ENCODE peak calls at places on chromosomes 6 and 20, in seven cellular contexts. One of them, this sample, is unnamed.

GRCh38 chr20:52972190-52972937 is at the start of gene TSHZ2:
- DNase-seq in IMR-90: peak; percentile 1
- DNase-seq in AG04450: no peak
- DNase-seq in body of pancreas: peak; percentile 61
- DNase-seq in naive thymus-derived CD4-positive, alpha-beta T cell: peak; percentile 75
- DNase-seq in heart left ventricle: peak; percentile 43
- DNase-seq in Panc1: no peak
- DNase-seq in this sample: no peak

GRCh38 chr6:121247386-121247785 is 86.9 kb downstream of the TBC1D32 start:
- DNase-seq in Panc1: no peak
- DNase-seq in body of pancreas: no peak
- DNase-seq in heart left ventricle: no peak
- DNase-seq in naive thymus-derived CD4-positive, alpha-beta T cell: no peak
- DNase-seq in IMR-90: peak; percentile 80
- DNase-seq in AG04450: no peak
- DNase-seq in this sample: no peak

GRCh38 chr6:157592566-157592965 is 211.6 kb downstream of the ZDHHC14 start:
- DNase-seq in body of pancreas: no peak
- DNase-seq in IMR-90: no peak
- DNase-seq in Panc1: no peak
- DNase-seq in AG04450: no peak
- DNase-seq in heart left ventricle: no peak
- DNase-seq in naive thymus-derived CD4-positive, alpha-beta T cell: no peak
- DNase-seq in this sample: no peak

GRCh38 chr6:158703840-158704822 is 54.3 kb downstream of the SYTL3 start:
- DNase-seq in Panc1: peak; percentile 43
- DNase-seq in AG04450: no peak
- DNase-seq in IMR-90: peak; percentile 28
- DNase-seq in body of pancreas: peak; percentile 81
- DNase-seq in naive thymus-derived CD4-positive, alpha-beta T cell: peak; percentile 55
- DNase-seq in heart left ventricle: peak; percentile 84
- DNase-seq in this sample: peak; percentile 57

GRCh38 chr6:75126518-75126917 is 79.3 kb downstream of the COL12A1 start:
- DNase-seq in naive thymus-derived CD4-positive, alpha-beta T cell: no peak
- DNase-seq in heart left ventricle: no peak
- DNase-seq in Panc1: no peak
- DNase-seq in IMR-90: no peak
- DNase-seq in AG04450: no peak
- DNase-seq in body of pancreas: no peak
- DNase-seq in this sample: no peak

GRCh38 chr20:57225830-57226229 is 40.6 kb downstream of the BMP7 start:
- DNase-seq in AG04450: no peak
- DNase-seq in body of pancreas: no peak
- DNase-seq in naive thymus-derived CD4-positive, alpha-beta T cell: no peak
- DNase-seq in IMR-90: no peak
- DNase-seq in Panc1: no peak
- DNase-seq in heart left ventricle: no peak
- DNase-seq in this sample: no peak

GRCh38 chr20:38859070-38859690 is 53.7 kb downstream of the PPP1R16B start:
- DNase-seq in IMR-90: no peak
- DNase-seq in heart left ventricle: no peak
- DNase-seq in AG04450: no peak
- DNase-seq in Panc1: no peak
- DNase-seq in body of pancreas: no peak
- DNase-seq in naive thymus-derived CD4-positive, alpha-beta T cell: no peak
- DNase-seq in this sample: no peak

GRCh38 chr20:60113024-60113724 is 155.0 kb downstream of the CDH26 start:
- DNase-seq in IMR-90: no peak
- DNase-seq in AG04450: no peak
- DNase-seq in Panc1: no peak
- DNase-seq in heart left ventricle: no peak
- DNase-seq in naive thymus-derived CD4-positive, alpha-beta T cell: no peak
- DNase-seq in body of pancreas: no peak
- DNase-seq in this sample: no peak

GRCh38 chr20:18805881-18806280 is 7.7 kb upstream of the SCP2D1 start:
- DNase-seq in naive thymus-derived CD4-positive, alpha-beta T cell: peak; percentile 28
- DNase-seq in body of pancreas: no peak
- DNase-seq in AG04450: no peak
- DNase-seq in Panc1: no peak
- DNase-seq in IMR-90: peak; percentile 41
- DNase-seq in heart left ventricle: no peak
- DNase-seq in this sample: no peak

GRCh38 chr6:86730216-86730615 is 207.1 kb upstream of the HTR1E start:
- DNase-seq in AG04450: no peak
- DNase-seq in heart left ventricle: no peak
- DNase-seq in Panc1: no peak
- DNase-seq in IMR-90: no peak
- DNase-seq in body of pancreas: no peak
- DNase-seq in naive thymus-derived CD4-positive, alpha-beta T cell: no peak
- DNase-seq in this sample: no peak

GRCh38 chr20:5445611-5446010 is 128.9 kb upstream of the PROKR2 start:
- DNase-seq in AG04450: no peak
- DNase-seq in IMR-90: no peak
- DNase-seq in Panc1: no peak
- DNase-seq in heart left ventricle: no peak
- DNase-seq in body of pancreas: no peak
- DNase-seq in naive thymus-derived CD4-positive, alpha-beta T cell: no peak
- DNase-seq in this sample: no peak

GRCh38 chr6:22153384-22154158 is 143.3 kb downstream of the PRL start:
- DNase-seq in AG04450: peak; percentile 8
- DNase-seq in naive thymus-derived CD4-positive, alpha-beta T cell: no peak
- DNase-seq in Panc1: no peak
- DNase-seq in IMR-90: peak; percentile 27
- DNase-seq in heart left ventricle: no peak
- DNase-seq in body of pancreas: no peak
- DNase-seq in this sample: no peak

GRCh38 chr6:105509506-105510331 is 106.8 kb upstream of the PREP start:
- DNase-seq in body of pancreas: no peak
- DNase-seq in heart left ventricle: peak; percentile 50
- DNase-seq in naive thymus-derived CD4-positive, alpha-beta T cell: no peak
- DNase-seq in Panc1: no peak
- DNase-seq in IMR-90: peak; percentile 56
- DNase-seq in AG04450: no peak
- DNase-seq in this sample: no peak

GRCh38 chr6:75479712-75480111 is 13.9 kb downstream of the FILIP1 start:
- DNase-seq in IMR-90: no peak
- DNase-seq in AG04450: no peak
- DNase-seq in Panc1: no peak
- DNase-seq in heart left ventricle: no peak
- DNase-seq in body of pancreas: no peak
- DNase-seq in naive thymus-derived CD4-positive, alpha-beta T cell: no peak
- DNase-seq in this sample: no peak

GRCh38 chr6:15341311-15341710 is 95.4 kb downstream of the JARID2 start:
- DNase-seq in heart left ventricle: no peak
- DNase-seq in body of pancreas: no peak
- DNase-seq in Panc1: no peak
- DNase-seq in naive thymus-derived CD4-positive, alpha-beta T cell: no peak
- DNase-seq in AG04450: no peak
- DNase-seq in IMR-90: no peak
- DNase-seq in this sample: no peak

GRCh38 chr20:64036346-64037198 is 590 bp downstream of the C20orf204 start:
- DNase-seq in AG04450: no peak
- DNase-seq in heart left ventricle: no peak
- DNase-seq in naive thymus-derived CD4-positive, alpha-beta T cell: no peak
- DNase-seq in body of pancreas: no peak
- DNase-seq in IMR-90: peak; percentile 53
- DNase-seq in Panc1: no peak
- DNase-seq in this sample: no peak

GRCh38 chr20:34060970-34061369 is 51.1 kb downstream of the EIF2S2 start:
- DNase-seq in IMR-90: no peak
- DNase-seq in heart left ventricle: no peak
- DNase-seq in AG04450: no peak
- DNase-seq in body of pancreas: no peak
- DNase-seq in Panc1: no peak
- DNase-seq in naive thymus-derived CD4-positive, alpha-beta T cell: no peak
- DNase-seq in this sample: no peak

GRCh38 chr6:122621638-122622037 is 11.4 kb downstream of the PKIB start:
- DNase-seq in Panc1: no peak
- DNase-seq in naive thymus-derived CD4-positive, alpha-beta T cell: no peak
- DNase-seq in body of pancreas: no peak
- DNase-seq in AG04450: no peak
- DNase-seq in IMR-90: no peak
- DNase-seq in heart left ventricle: no peak
- DNase-seq in this sample: no peak

GRCh38 chr20:1802385-1803215 is 92.6 kb upstream of the SIRPA start:
- DNase-seq in AG04450: no peak
- DNase-seq in IMR-90: peak; percentile 76
- DNase-seq in body of pancreas: peak; percentile 41
- DNase-seq in heart left ventricle: peak; percentile 74
- DNase-seq in Panc1: no peak
- DNase-seq in naive thymus-derived CD4-positive, alpha-beta T cell: no peak
- DNase-seq in this sample: no peak

GRCh38 chr6:152130441-152130840 is 323.0 kb downstream of the ESR1 start:
- DNase-seq in body of pancreas: no peak
- DNase-seq in Panc1: no peak
- DNase-seq in IMR-90: no peak
- DNase-seq in naive thymus-derived CD4-positive, alpha-beta T cell: no peak
- DNase-seq in heart left ventricle: no peak
- DNase-seq in AG04450: no peak
- DNase-seq in this sample: no peak

GRCh38 chr6:152136449-152136825 is 329.0 kb downstream of the ESR1 start:
- DNase-seq in naive thymus-derived CD4-positive, alpha-beta T cell: no peak
- DNase-seq in Panc1: no peak
- DNase-seq in AG04450: no peak
- DNase-seq in heart left ventricle: no peak
- DNase-seq in body of pancreas: peak; percentile 32
- DNase-seq in IMR-90: no peak
- DNase-seq in this sample: no peak

DNA sequence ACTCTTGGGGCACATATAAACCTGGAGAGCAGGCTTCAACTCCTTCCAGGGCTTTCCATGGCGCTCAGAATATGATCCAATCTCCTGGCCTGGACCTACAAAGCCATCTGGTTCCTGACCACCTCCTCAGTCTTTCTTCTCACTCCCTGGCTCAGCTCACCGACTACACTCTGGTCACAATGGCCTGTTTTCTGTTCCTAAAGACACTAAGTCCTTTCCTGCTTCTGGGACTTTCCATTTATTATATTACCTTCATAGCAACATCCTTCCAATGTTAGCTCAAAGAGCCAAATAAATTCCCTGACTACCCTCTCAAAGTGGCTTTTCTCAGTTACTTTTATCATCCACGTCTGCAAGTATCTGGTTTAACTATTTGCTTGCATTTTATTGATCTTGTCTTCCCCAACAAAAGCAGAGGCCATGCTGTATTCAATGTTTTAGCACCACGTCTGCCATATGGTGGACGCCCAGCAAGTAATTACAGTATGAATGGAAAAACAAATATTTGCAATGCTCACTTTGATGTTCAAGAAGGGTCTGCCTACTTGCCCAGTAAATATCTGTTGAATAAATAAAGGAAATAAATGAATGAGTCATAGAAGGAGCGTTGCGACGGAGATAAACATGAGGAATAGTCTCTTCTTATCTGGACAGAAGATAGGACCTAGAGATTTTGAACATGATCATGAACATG is 328.4 kb downstream of the ESR1 start:
- DNase-seq in IMR-90: no peak
- DNase-seq in AG04450: no peak
- DNase-seq in body of pancreas: no peak
- DNase-seq in Panc1: peak; percentile 12
- DNase-seq in naive thymus-derived CD4-positive, alpha-beta T cell: no peak
- DNase-seq in heart left ventricle: no peak
- DNase-seq in this sample: no peak
- H3K4me3 ChIP-seq in IMR-90: no peak overlapping the region
- H3K4me3 ChIP-seq in AG04450: no peak overlapping the region
- H3K4me3 ChIP-seq in body of pancreas: no peak overlapping the region
- H3K4me3 ChIP-seq in Panc1: no peak overlapping the region
- H3K4me3 ChIP-seq in naive thymus-derived CD4-positive, alpha-beta T cell: no peak overlapping the region
- H3K4me3 ChIP-seq in heart left ventricle: no peak overlapping the region
- H3K4me3 ChIP-seq in this sample: no peak overlapping the region

DNA sequence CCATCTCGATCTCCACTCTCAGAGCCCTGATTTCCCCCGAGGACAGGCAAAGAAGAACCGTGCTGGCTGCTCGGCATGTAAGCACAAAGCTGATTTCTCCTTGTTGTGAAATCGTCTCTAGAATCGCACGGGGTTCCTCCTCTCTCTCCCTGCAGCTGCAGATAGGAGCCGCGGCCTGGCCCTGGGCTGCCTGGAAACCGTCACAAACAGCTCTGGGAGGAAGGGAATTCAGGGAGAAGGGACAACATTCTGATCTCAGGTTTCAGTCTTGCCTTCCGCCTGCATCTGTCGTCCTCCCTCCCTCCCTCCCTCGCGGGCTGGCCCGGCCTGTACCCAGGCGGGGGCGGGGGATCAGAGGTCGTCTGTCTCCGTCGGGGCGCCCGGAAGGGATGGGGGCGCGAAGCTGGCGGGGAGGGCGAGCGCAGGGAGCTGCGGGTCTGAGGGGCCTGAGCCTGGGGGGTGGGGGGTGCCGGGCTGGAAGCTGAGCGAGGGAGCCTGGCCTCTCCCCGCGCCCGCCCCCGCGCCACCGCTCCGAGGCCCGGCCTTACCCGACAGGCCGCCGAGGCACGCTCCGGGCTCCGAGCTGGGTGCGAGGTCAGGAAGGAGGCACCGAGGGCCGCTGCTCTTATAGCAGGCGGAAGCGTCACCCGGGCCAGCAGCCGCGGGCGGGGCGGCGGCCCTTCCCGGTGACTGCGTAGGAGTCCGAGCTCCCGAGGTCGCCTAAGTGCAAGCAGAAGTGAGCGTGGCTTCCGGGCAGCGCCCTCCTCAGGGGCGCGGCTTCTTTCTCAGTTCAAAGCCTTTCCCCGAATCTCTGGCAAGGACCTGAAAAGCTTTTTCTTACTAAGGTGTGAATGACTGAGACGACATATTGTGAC is at the start of gene SERPINB1:
- DNase-seq in AG04450: peak; percentile 91
- DNase-seq in Panc1: no peak
- DNase-seq in heart left ventricle: peak; percentile 93
- DNase-seq in body of pancreas: peak; percentile 92
- DNase-seq in naive thymus-derived CD4-positive, alpha-beta T cell: peak; percentile 67
- DNase-seq in IMR-90: peak; percentile 97
- DNase-seq in this sample: no peak
- H3K4me3 ChIP-seq in AG04450: peak within 1 kb of the TSS; percentile 60
- H3K4me3 ChIP-seq in Panc1: peak within 1 kb of the TSS; percentile 49
- H3K4me3 ChIP-seq in heart left ventricle: peak within 1 kb of the TSS; percentile 39
- H3K4me3 ChIP-seq in body of pancreas: peak within 1 kb of the TSS; percentile 40
- H3K4me3 ChIP-seq in naive thymus-derived CD4-positive, alpha-beta T cell: peak within 1 kb of the TSS; percentile 69
- H3K4me3 ChIP-seq in IMR-90: peak within 1 kb of the TSS; percentile 34
- H3K4me3 ChIP-seq in this sample: peak within 1 kb of the TSS; percentile 43

GRCh38 chr6:20024316-20024673 is 187.1 kb downstream of the ID4 start:
- DNase-seq in body of pancreas: no peak
- DNase-seq in IMR-90: no peak
- DNase-seq in AG04450: no peak
- DNase-seq in heart left ventricle: no peak
- DNase-seq in Panc1: no peak
- DNase-seq in naive thymus-derived CD4-positive, alpha-beta T cell: no peak
- DNase-seq in this sample: no peak
- H3K4me3 ChIP-seq in body of pancreas: no peak overlapping the region
- H3K4me3 ChIP-seq in IMR-90: no peak overlapping the region
- H3K4me3 ChIP-seq in AG04450: no peak overlapping the region
- H3K4me3 ChIP-seq in heart left ventricle: no peak overlapping the region
- H3K4me3 ChIP-seq in Panc1: no peak overlapping the region
- H3K4me3 ChIP-seq in naive thymus-derived CD4-positive, alpha-beta T cell: peak overlapping the region; percentile 34
- H3K4me3 ChIP-seq in this sample: no peak overlapping the region

DNA sequence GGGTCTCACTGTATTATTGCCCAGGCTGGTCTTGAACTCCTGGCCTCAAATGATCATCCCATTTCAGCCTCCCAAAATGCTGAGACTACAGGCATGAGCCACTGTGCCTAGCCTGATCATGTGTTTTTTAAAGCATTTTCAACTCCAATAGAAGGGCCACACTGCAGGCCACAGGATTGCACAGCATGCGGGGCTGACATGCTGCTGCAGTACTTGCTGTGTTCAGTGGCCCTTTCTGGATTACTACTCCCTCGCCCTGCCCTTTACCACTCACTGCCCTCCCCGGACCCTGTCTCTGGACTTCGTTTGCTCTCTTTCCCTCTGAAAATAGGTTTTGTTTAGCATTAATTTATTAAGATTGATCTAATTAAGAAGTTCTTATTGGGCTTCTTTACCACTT is 37.3 kb downstream of the HECA start:
- DNase-seq in IMR-90: no peak
- DNase-seq in naive thymus-derived CD4-positive, alpha-beta T cell: no peak
- DNase-seq in heart left ventricle: no peak
- DNase-seq in Panc1: no peak
- DNase-seq in AG04450: no peak
- DNase-seq in body of pancreas: no peak
- DNase-seq in this sample: no peak
- H3K4me3 ChIP-seq in IMR-90: no peak overlapping the region
- H3K4me3 ChIP-seq in naive thymus-derived CD4-positive, alpha-beta T cell: no peak overlapping the region
- H3K4me3 ChIP-seq in heart left ventricle: no peak overlapping the region
- H3K4me3 ChIP-seq in Panc1: no peak overlapping the region
- H3K4me3 ChIP-seq in AG04450: no peak overlapping the region
- H3K4me3 ChIP-seq in body of pancreas: no peak overlapping the region
- H3K4me3 ChIP-seq in this sample: no peak overlapping the region

This sample was measured in iPS DF 6.9.